ENCODE peak calls at places on chromosome 9, in five cellular contexts. T is H1, X is IMR-90, W is neuronal stem cell, R is trophoblast cell. Y is an unnamed sample.
A peak's percentile ranks its signal among the peaks of the same experiment; 100 is the strongest.

GRCh38 chr9:12718482-12719026 is 25.4 kb downstream of the TYRP1 start:
- DNase-seq in T (peak; percentile 60), R (no peak), W (peak; percentile 59), X (peak; percentile 44), Y (peak; percentile 93)

GRCh38 chr9:5767968-5768932 is 64.7 kb downstream of the ERMP1 start:
- DNase-seq in X (no peak), W (no peak), T (no peak), R (peak; percentile 2), Y (no peak)

GRCh38 chr9:114031037-114031436 is 47.1 kb downstream of the AMBP start:
- DNase-seq in W (no peak), R (no peak), T (peak; percentile 27), X (no peak), Y (no peak)

GRCh38 chr9:15142903-15143534 is 164.0 kb downstream of the TTC39B start:
- DNase-seq in W (peak; percentile 41), T (no peak), R (no peak), X (peak; percentile 70), Y (peak; percentile 64)

GRCh38 chr9:36862206-36863145 is 171.6 kb downstream of the PAX5 start:
- DNase-seq in R (peak; percentile 24), W (no peak), X (peak; percentile 35), T (peak; percentile 75), Y (peak; percentile 32)

GRCh38 chr9:93130861-93131481 is 3.1 kb downstream of the NINJ1 start:
- DNase-seq in X (no peak), W (no peak), T (no peak), R (no peak), Y (peak; percentile 31)

GRCh38 chr9:85600675-85601263 is 141.0 kb downstream of the AGTPBP1 start:
- DNase-seq in X (no peak), T (peak; percentile 61), W (no peak), R (peak; percentile 95), Y (no peak)

GRCh38 chr9:130530932-130531331 is 48.4 kb upstream of the FUBP3 start:
- DNase-seq in R (peak; percentile 12), X (no peak), T (no peak), W (no peak), Y (no peak)

GRCh38 chr9:16361118-16361517 is 509.4 kb downstream of the BNC2 start:
- DNase-seq in W (no peak), X (peak; percentile 64), R (no peak), T (no peak), Y (no peak)

GRCh38 chr9:6944093-6944551 is 186.3 kb downstream of the KDM4C start:
- DNase-seq in X (peak; percentile 82), W (no peak), T (no peak), R (no peak), Y (peak; percentile 40)

GRCh38 chr9:116700882-116701836 is 14.1 kb downstream of the TRIM32 start:
- DNase-seq in R (no peak), T (no peak), W (no peak), X (no peak), Y (no peak)

GRCh38 chr9:132234501-132235045 is 72.7 kb downstream of the NTNG2 start:
- DNase-seq in W (no peak), X (no peak), R (no peak), T (no peak), Y (no peak)

GRCh38 chr9:136922540-136922939 is 22.0 kb downstream of the FBXW5 start:
- DNase-seq in X (no peak), R (no peak), W (no peak), T (no peak), Y (no peak)

GRCh38 chr9:6355728-6356127 is 27.6 kb downstream of the TPD52L3 start:
- DNase-seq in T (no peak), X (peak; percentile 84), R (no peak), W (no peak), Y (peak; percentile 59)

GRCh38 chr9:78826521-78826920 is 529.6 kb downstream of the PSAT1 start:
- DNase-seq in T (no peak), W (no peak), R (no peak), X (no peak), Y (no peak)

GRCh38 chr9:114291064-114291474 is 31.8 kb upstream of the ORM1 start:
- DNase-seq in R (peak; percentile 50), W (peak; percentile 79), X (peak; percentile 67), T (peak; percentile 97), Y (peak; percentile 75)

GRCh38 chr9:136953771-136954269 is 1.7 kb downstream of the LCN12 start:
- DNase-seq in W (no peak), R (no peak), T (no peak), X (no peak), Y (no peak)

GRCh38 chr9:78620303-78620702 is 323.4 kb downstream of the PSAT1 start:
- DNase-seq in W (no peak), T (no peak), X (peak; percentile 23), R (no peak), Y (no peak)

GRCh38 chr9:82412586-82412985 is 424.0 kb downstream of the SPATA31D1 start:
- DNase-seq in R (no peak), W (no peak), T (no peak), X (peak; percentile 10), Y (no peak)

GRCh38 chr9:127899200-127899943 is at the start of gene ST6GALNAC6:
- DNase-seq in R (peak; percentile 48), T (peak; percentile 82), X (peak; percentile 68), W (peak; percentile 59), Y (peak; percentile 77)

GRCh38 chr9:76687861-76688374 is 76.3 kb upstream of the PCA3 start:
- DNase-seq in X (peak; percentile 69), W (no peak), R (peak; percentile 11), T (peak; percentile 23), Y (peak; percentile 81)

GRCh38 chr9:107251756-107252322 is 31.2 kb upstream of the RAD23B start:
- DNase-seq in T (no peak), X (peak; percentile 95), W (no peak), R (peak; percentile 54), Y (peak; percentile 39)

GRCh38 chr9:95793924-95794828 is 81.3 kb upstream of the ERCC6L2 start:
- DNase-seq in X (peak; percentile 98), T (no peak), W (no peak), R (no peak), Y (peak; percentile 61)

GRCh38 chr9:73034962-73035361 is 82.1 kb upstream of the ALDH1A1 start:
- DNase-seq in W (no peak), X (no peak), R (no peak), T (no peak), Y (no peak)

GRCh38 chr9:113578279-113578865 is 114.8 kb downstream of the RGS3 start:
- DNase-seq in W (no peak), T (no peak), X (no peak), R (no peak), Y (no peak)

GRCh38 chr9:35736201-35736633 is 3.8 kb downstream of the CREB3 start:
- DNase-seq in W (peak; percentile 58), R (no peak), T (peak; percentile 74), X (peak; percentile 79), Y (peak; percentile 90)

GRCh38 chr9:4027616-4028015 is 272.3 kb downstream of the GLIS3 start:
- DNase-seq in X (no peak), W (no peak), R (no peak), T (no peak), Y (no peak)

GRCh38 chr9:107749787-107750444 is 260.3 kb upstream of the KLF4 start:
- DNase-seq in W (no peak), R (no peak), X (peak; percentile 96), T (peak; percentile 53), Y (peak; percentile 87)

GRCh38 chr9:137534256-137535119 is 15.7 kb downstream of the PNPLA7 start:
- DNase-seq in R (peak; percentile 14), T (no peak), W (no peak), X (peak; percentile 60), Y (peak; percentile 77)

GRCh38 chr9:113775714-113776113 is 100.4 kb upstream of the ZNF618 start:
- DNase-seq in R (no peak), W (no peak), X (no peak), T (no peak), Y (no peak)

GRCh38 chr9:35335164-35335563 is 154.7 kb upstream of the RUSC2 start:
- DNase-seq in T (no peak), R (peak; percentile 18), W (no peak), X (peak; percentile 50), Y (peak; percentile 15)

GRCh38 chr9:114214686-114215397 is 59.5 kb downstream of the COL27A1 start:
- DNase-seq in W (no peak), X (no peak), T (no peak), R (no peak), Y (no peak)

GRCh38 chr9:134235366-134235765 is 71.0 kb upstream of the RNU6ATAC start:
- DNase-seq in R (no peak), X (no peak), W (no peak), T (no peak), Y (no peak)

GRCh38 chr9:134234687-134235359 is 70.5 kb upstream of the RNU6ATAC start:
- DNase-seq in X (no peak), W (no peak), R (no peak), T (no peak), Y (no peak)

GRCh38 chr9:134233022-134233421 is 68.7 kb upstream of the RNU6ATAC start:
- DNase-seq in T (no peak), W (no peak), X (no peak), R (no peak), Y (no peak)

GRCh38 chr9:134236001-134236421 is 71.6 kb upstream of the RNU6ATAC start:
- DNase-seq in X (no peak), R (no peak), W (no peak), T (no peak), Y (no peak)

GRCh38 chr9:134234001-134234660 is 69.8 kb upstream of the RNU6ATAC start:
- DNase-seq in T (no peak), R (no peak), X (no peak), W (no peak), Y (no peak)
- H2BK5ac ChIP-seq in T (no peak overlapping the region), R (no peak overlapping the region), X (no peak overlapping the region), W (no peak overlapping the region), Y (no peak overlapping the region)

GRCh38 chr9:133404440-133405002 is 13.3 kb downstream of the REXO4 start:
- DNase-seq in W (no peak), R (no peak), T (no peak), X (no peak), Y (no peak)
- H3K36me3 ChIP-seq in W (peaks cover 61% of the 10 kb centered on the region), R (peaks cover 56% of the 10 kb centered on the region), T (peaks cover 28% of the 10 kb centered on the region), X (peaks cover 28% of the 10 kb centered on the region), Y (peaks cover 42% of the 10 kb centered on the region)

DNA sequence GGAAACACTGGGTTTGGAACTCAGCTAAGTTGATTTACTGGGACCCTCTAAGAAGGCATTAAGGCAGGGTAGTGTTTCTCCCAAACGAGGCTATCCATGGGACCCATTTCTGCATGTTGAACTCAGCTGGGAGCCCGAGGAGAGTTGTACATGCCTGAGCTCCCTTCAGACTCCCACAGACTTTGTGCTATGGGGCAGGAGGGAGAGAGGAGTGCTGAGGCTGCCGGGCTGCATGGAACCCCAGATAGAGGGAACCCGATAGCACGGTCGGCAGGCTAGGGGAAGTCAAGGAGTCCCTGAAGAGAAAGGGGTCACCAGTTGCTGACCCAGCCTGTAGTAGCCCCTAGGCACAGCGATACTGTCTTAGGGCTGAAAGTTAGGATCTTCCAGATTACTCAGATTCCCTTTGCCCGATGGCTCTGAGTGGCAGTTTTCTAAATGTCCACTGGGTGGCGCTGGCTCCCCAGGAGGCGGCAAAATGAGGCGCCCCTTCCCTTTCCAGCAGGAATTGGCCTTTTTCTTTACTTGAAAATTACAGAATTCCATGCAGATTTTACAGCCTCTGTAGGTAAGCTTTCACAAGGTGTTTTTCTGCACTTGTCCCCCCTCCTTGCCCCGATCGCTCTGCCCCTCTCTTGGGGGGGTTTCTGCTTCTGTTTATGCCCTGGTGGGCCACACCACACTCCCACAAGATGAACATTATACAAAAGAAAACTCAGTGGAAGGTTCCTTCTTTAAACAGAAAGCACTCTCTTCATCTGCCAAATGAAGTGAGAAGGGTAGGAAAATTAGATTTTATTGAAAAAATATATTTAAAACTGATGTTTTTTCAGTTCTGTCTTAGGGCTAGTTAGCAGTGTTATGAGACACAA is 17.8 kb downstream of the NANS start:
- DNase-seq in W (peak; percentile 67), X (peak; percentile 59), R (peak; percentile 57), T (peak; percentile 94), Y (peak; percentile 63)
- H4K91ac ChIP-seq in W (no peak overlapping the region), X (no peak overlapping the region), R (no peak overlapping the region), T (no peak overlapping the region), Y (peak overlapping the region; percentile 20)

GRCh38 chr9:38046669-38047300 is 22.2 kb downstream of the SHB start:
- DNase-seq in T (no peak), W (no peak), X (peak; percentile 69), R (peak; percentile 93), Y (peak; percentile 72)
- H2BK5ac ChIP-seq in T (peak overlapping the region; percentile 93), W (no peak overlapping the region), X (peak overlapping the region; percentile 90), R (peak overlapping the region; percentile 87), Y (peak overlapping the region; percentile 80)

Y was measured in mesenchymal stem cell.